ENCODE peak calls at places on chromosomes 16 and 17, in seven cellular contexts. U, W, H, O, F, L and G are unnamed samples. For H3K4me1, the result is how much of the 10 kb centered on the place peaks cover.

GRCh38 chr17:80878876-80879722 is 112.5 kb upstream of the CHMP6 start:
- DNase-seq in U (no peak), H (no peak), L (no peak), F (no peak), O (no peak), W (no peak), G (no peak)

GRCh38 chr16:55351936-55352335 is 27.9 kb downstream of the IRX6 start:
- DNase-seq in W (no peak), O (no peak), U (no peak), H (no peak), L (no peak), F (no peak), G (no peak)

GRCh38 chr17:29862951-29863350 is 67.1 kb downstream of the SSH2 start:
- DNase-seq in F (no peak), U (no peak), L (no peak), O (no peak), H (no peak), W (no peak), G (no peak)

GRCh38 chr17:74431568-74432483 is at the start of gene GPRC5C:
- DNase-seq in W (no peak), O (peak), U (peak), H (peak), L (peak), F (peak), G (peak)

GRCh38 chr17:82194765-82195164 is 17.9 kb downstream of the CCDC57 start:
- DNase-seq in F (no peak), W (no peak), H (no peak), U (no peak), L (no peak), O (no peak), G (no peak)

GRCh38 chr16:9647981-9648701 is 534.1 kb downstream of the GRIN2A start:
- DNase-seq in O (no peak), W (no peak), U (peak), F (no peak), L (peak), H (peak), G (no peak)

GRCh38 chr17:56602292-56603130 is 9.0 kb downstream of the NOG start:
- DNase-seq in O (no peak), F (no peak), H (no peak), L (peak), U (no peak), W (no peak), G (no peak)

GRCh38 chr16:53156516-53156915 is 101.7 kb downstream of the CHD9 start:
- DNase-seq in L (no peak), F (no peak), U (no peak), W (peak), O (no peak), H (no peak), G (no peak)

GRCh38 chr17:68389041-68389440 is 68.3 kb downstream of the WIPI1 start:
- DNase-seq in F (peak), O (no peak), H (no peak), L (no peak), W (no peak), U (no peak), G (no peak)

DNA sequence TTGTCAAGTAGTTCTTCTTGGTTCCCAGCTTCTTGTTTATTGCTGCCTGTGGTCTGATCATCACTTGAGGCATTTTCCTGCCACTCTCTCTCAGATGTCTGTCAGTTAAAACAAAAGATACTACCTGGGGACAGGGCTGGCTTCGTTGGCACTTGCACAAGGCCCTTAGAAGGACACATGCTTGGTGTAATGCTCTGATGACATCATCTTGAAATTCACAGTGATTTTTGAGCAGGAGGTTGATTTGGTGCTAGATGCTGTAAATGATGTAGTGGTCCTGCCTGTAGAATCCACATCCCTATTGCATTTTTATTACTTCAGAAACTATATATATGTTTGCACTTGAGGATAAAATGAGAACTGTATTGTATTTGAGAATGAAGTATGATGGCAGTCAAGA is 210.3 kb downstream of the LGALS9B start:
- DNase-seq in F (no peak), H (no peak), O (no peak), W (no peak), U (no peak), L (no peak), G (no peak)
- H3K18ac ChIP-seq in F (no peak), H (no peak), O (no peak), W (no peak), U (no peak), L (no peak), G (no peak)

DNA sequence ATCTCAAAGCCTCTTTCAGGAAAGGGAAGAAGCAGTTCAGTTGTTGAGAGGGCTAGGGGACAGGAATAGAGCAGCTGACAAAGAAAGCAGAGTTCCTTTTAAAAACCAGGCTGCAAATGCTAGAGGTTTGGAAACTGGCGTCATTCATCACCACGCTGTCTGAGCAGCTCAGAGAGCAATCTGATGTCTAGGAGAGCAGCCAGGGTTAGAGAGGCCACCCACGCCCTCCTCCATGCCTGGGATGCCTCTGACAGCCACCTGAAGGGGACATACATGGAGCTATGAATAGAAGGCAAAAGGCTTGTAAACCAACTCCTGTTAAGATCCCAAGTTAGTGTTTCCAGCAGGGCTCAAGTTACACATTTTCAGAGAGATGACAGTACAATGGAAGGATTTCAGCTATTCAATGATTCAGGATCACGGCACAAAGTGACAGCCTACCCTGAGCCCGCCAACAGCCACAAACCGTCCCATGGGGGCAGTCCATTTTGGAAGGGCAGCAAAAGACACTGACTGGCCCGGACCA is 12.4 kb downstream of the RAB5C start:
- DNase-seq in L (peak), O (no peak), W (peak), U (no peak), F (no peak), H (no peak), G (peak)
- H3K4me1 ChIP-seq in L (under half), O (under half), W (under half), U (under half), F (under half), H (under half), G (under half)

GRCh38 chr16:10868089-10868488 is 8.9 kb upstream of the CIITA start:
- DNase-seq in L (no peak), H (no peak), O (no peak), U (no peak), W (no peak), F (no peak), G (no peak)
- H3K4me2 ChIP-seq in L (no peak), H (no peak), O (no peak), U (no peak), W (no peak), F (no peak), G (no peak)

GRCh38 chr17:47414612-47415011 is 90.9 kb downstream of the EFCAB13 start:
- DNase-seq in L (no peak), O (no peak), H (no peak), F (no peak), U (no peak), W (no peak), G (no peak)

GRCh38 chr17:47413872-47414271 is 90.1 kb downstream of the EFCAB13 start:
- DNase-seq in H (no peak), W (peak), L (no peak), U (no peak), F (no peak), O (no peak), G (no peak)
- H3K18ac ChIP-seq in H (no peak), W (no peak), L (no peak), U (no peak), F (no peak), O (no peak), G (no peak)

GRCh38 chr16:56931253-56931768 is 631 bp upstream of the HERPUD1 start:
- DNase-seq in O (no peak), H (no peak), L (no peak), F (no peak), W (no peak), U (peak), G (no peak)

GRCh38 chr16:56931769-56932587 is at the start of gene HERPUD1:
- DNase-seq in U (peak), L (peak), W (peak), O (peak), H (peak), F (peak), G (peak)

GRCh38 chr16:56929639-56930038 is 2.3 kb upstream of the HERPUD1 start:
- DNase-seq in F (no peak), O (no peak), W (no peak), H (no peak), L (no peak), U (no peak), G (no peak)

GRCh38 chr16:56932588-56933265 is 785 bp downstream of the HERPUD1 start:
- DNase-seq in W (peak), F (peak), L (peak), H (peak), O (no peak), U (peak), G (peak)

DNA sequence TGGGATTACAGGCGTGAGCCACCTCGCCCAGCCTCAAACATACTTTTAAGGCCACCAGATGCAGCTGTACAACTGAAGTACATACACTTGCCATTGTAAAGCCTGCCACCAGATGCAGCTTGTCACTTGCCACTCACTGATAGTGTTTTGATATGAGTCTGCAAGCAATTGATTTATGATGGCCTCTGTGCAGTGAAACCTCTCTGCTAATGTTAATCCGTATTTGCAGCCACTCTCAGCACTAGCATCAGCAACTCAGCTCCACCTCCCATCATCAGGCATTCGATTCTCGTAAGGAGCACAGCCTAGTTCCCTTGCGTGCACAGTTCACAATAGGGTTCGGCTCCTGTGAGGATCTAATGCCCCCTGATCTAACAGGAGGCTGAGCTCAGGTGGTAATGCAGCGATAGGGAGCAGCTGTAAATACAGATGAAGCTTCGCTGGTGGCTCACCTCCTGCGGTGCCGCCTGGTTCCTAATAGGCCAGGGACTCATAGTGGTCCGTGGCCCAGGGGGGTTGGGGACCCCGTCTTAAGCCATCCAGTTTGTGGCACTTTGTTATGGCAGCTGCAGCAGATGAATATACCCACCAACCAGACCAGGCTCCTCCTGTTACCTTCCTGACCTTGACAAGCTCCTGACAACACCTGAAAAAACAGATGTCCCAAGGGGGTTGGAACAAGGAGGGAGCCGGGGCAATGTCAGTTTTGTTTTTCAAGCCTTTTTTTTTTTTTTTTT is 1.3 kb upstream of the HERPUD1 start:
- DNase-seq in L (no peak), H (no peak), F (no peak), O (no peak), U (no peak), W (no peak), G (no peak)
- H3K4me1 ChIP-seq in L (under half), H (under half), F (under half), O (under half), U (under half), W (under half), G (under half)

GRCh38 chr16:4748682-4749411 is 14.5 kb downstream of the DNAAF8 start:
- DNase-seq in O (no peak), F (no peak), H (no peak), L (no peak), U (no peak), W (no peak), G (no peak)

GRCh38 chr16:4744758-4745569 is 10.6 kb downstream of the DNAAF8 start:
- DNase-seq in O (no peak), W (no peak), H (no peak), U (peak), L (no peak), F (no peak), G (no peak)

GRCh38 chr16:4747906-4748681 is 13.8 kb downstream of the DNAAF8 start:
- DNase-seq in U (no peak), W (no peak), L (no peak), H (no peak), O (no peak), F (no peak), G (no peak)

GRCh38 chr16:4746215-4746614 is 11.9 kb downstream of the DNAAF8 start:
- DNase-seq in H (no peak), U (no peak), L (no peak), W (no peak), F (no peak), O (no peak), G (no peak)

DNA sequence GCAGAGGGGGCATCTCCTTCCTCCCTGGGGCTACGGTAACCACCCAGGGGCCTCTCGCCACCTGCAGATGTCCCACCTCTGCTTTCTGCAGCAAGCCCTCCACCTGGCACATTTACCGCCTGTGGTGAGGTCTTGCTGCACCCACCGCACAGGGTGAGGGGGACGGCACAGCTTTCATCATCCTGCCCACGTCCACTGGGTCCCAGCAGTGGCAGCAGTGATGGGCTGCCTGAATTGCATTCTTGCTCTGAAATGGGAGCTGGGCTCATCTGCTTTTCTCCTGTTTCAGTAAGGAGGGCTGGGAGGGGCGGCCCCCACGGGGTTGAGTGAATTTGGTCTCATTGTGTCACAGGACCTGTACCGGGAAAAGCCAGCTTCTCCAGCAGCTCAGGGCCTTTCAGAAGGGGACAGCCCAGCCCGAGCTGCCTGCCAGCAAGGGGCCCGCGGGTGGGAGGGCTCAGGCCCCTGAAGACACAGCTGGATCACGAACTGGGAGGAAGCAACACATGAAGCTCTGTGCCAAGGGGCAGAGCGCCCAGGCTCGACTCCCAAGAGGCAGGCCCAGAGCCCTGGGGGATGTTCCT is 12.7 kb downstream of the DNAAF8 start:
- DNase-seq in L (no peak), O (no peak), W (no peak), F (no peak), U (no peak), H (no peak), G (no peak)
- H3K4me2 ChIP-seq in L (no peak), O (no peak), W (no peak), F (no peak), U (no peak), H (no peak), G (no peak)